ENCODE peak calls at places on chromosomes 3 and 15, in five cellular contexts. W is K562, E is HepG2, N is GM12878, Y is H1. Z is an unnamed sample.

GRCh38 chr3:131901686-131902085 is 133.1 kb downstream of the CPNE4 start:
- DNase-seq in E (no peak), N (no peak), Y (no peak), W (no peak), Z (no peak)

GRCh38 chr3:129410971-129411370 is 17.5 kb downstream of the EFCAB12 start:
- DNase-seq in E (no peak), Y (no peak), W (no peak), N (no peak), Z (no peak)

GRCh38 chr3:69178838-69179739 is 56.7 kb upstream of the LMOD3 start:
- DNase-seq in W (no peak), N (no peak), Y (no peak), E (peak), Z (no peak)

GRCh38 chr15:79339588-79340314 is 28.8 kb downstream of the TMED3 start:
- DNase-seq in E (peak), N (no peak), W (peak), Y (no peak), Z (peak)

GRCh38 chr3:192155194-192155593 is 572.1 kb downstream of the FGF12 start:
- DNase-seq in N (no peak), Y (no peak), W (no peak), E (no peak), Z (no peak)

GRCh38 chr3:57856675-57857074 is 100.6 kb downstream of the SLMAP start:
- DNase-seq in W (peak), N (no peak), E (no peak), Y (no peak), Z (no peak)

GRCh38 chr3:107753494-107753893 is 230.7 kb downstream of the BBX start:
- DNase-seq in E (peak), Y (no peak), W (no peak), N (no peak), Z (peak)

GRCh38 chr3:23183731-23184130 is 19.4 kb upstream of the UBE2E2 start:
- DNase-seq in N (no peak), E (peak), W (peak), Y (no peak), Z (peak)

GRCh38 chr3:148727242-148727641 is 29.5 kb downstream of the AGTR1 start:
- DNase-seq in Y (no peak), E (peak), N (no peak), W (no peak), Z (peak)

GRCh38 chr15:44216958-44217357 is 21.9 kb upstream of the FRMD5 start:
- DNase-seq in W (no peak), N (no peak), E (no peak), Y (no peak), Z (no peak)

GRCh38 chr3:129992781-129993180 is 18.3 kb downstream of the TRH start:
- DNase-seq in E (peak), Y (no peak), N (no peak), W (peak), Z (no peak)

GRCh38 chr3:169498336-169498735 is 165.2 kb downstream of the MECOM start:
- DNase-seq in N (no peak), W (no peak), E (no peak), Y (no peak), Z (no peak)

GRCh38 chr15:92898988-92899909 is 875 bp upstream of the CHD2 start:
- DNase-seq in E (no peak), N (no peak), W (no peak), Y (no peak), Z (peak)

GRCh38 chr3:172302176-172302575 is 146.1 kb downstream of the GHSR start:
- DNase-seq in Y (no peak), E (no peak), N (no peak), W (no peak), Z (no peak)

GRCh38 chr3:152910966-152911365 is 76.0 kb downstream of the P2RY1 start:
- DNase-seq in E (no peak), Y (no peak), N (no peak), W (no peak), Z (no peak)

GRCh38 chr3:78855190-78855589 is 912.6 kb downstream of the ROBO1 start:
- DNase-seq in E (no peak), W (no peak), N (no peak), Y (no peak), Z (no peak)

GRCh38 chr3:29612536-29612935 is 331.7 kb downstream of the RBMS3 start:
- DNase-seq in N (no peak), E (no peak), W (no peak), Y (no peak), Z (no peak)

GRCh38 chr3:115785782-115786181 is 162.5 kb downstream of the GAP43 start:
- DNase-seq in Y (no peak), E (no peak), W (no peak), N (no peak), Z (no peak)
- TF ChIP-seq YY1 in Y (no peak), E (no peak), W (no peak), N (no peak), Z (no peak)

GRCh38 chr3:40720863-40721262 is 196.1 kb downstream of the ZNF621 start:
- DNase-seq in E (no peak), N (no peak), Y (no peak), W (no peak), Z (no peak)
- TF ChIP-seq ATF3 in E (no peak), N (no peak), Y (no peak), W (no peak), Z (no peak)

GRCh38 chr15:23877502-23878412 is 190.7 kb upstream of the NDN start:
- DNase-seq in W (peak), N (no peak), Y (no peak), E (peak), Z (no peak)
- H3K9ac ChIP-seq in W (no peak), N (no peak), Y (no peak), E (no peak), Z (no peak)

DNA sequence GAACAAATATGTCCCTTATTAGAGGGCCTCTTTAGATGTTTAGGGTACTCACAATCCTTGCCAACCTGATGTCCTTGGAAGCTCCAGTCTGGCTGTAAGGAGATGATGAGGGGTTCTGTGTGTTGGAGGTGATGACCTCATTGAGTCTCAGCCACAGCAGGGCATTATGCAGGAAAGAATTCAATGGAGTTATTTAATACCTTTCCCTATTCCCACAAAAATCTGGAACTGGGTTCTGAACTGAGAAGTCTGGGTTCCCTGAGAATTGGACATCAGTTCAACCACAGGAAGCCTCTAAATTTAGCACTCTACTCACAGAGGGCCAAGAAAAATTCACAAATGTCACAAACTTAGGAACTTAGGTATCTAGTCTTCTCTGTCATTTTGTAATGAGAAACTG is 36.9 kb downstream of the SLC35A5 start:
- DNase-seq in N (no peak), W (no peak), E (no peak), Y (no peak), Z (no peak)
- TF ChIP-seq YY1 in N (no peak), W (no peak), E (no peak), Y (no peak), Z (no peak)

Z was measured in HCT116.